ENCODE peak calls at places on chromosomes 11 and 22, in eight cellular contexts. One of them, this sample, is unnamed.

GRCh38 chr11:35945137-35945518 is 1.3 kb downstream of the LDLRAD3 start:
- DNase-seq in cardiac fibroblast: no peak
- DNase-seq in sigmoid colon: no peak
- DNase-seq in pancreas: no peak
- DNase-seq in Peyer's patch: no peak
- DNase-seq in ovary: no peak
- DNase-seq in Jurkat, Clone E6-1: no peak
- DNase-seq in right atrium auricular region: no peak
- DNase-seq in this sample: no peak

GRCh38 chr11:117713676-117714075 is 83.3 kb downstream of the DSCAML1 start:
- DNase-seq in cardiac fibroblast: no peak
- DNase-seq in sigmoid colon: no peak
- DNase-seq in pancreas: no peak
- DNase-seq in Peyer's patch: no peak
- DNase-seq in ovary: no peak
- DNase-seq in Jurkat, Clone E6-1: no peak
- DNase-seq in right atrium auricular region: no peak
- DNase-seq in this sample: no peak

GRCh38 chr11:110147965-110148709 is 54.9 kb downstream of the ZC3H12C start:
- DNase-seq in cardiac fibroblast: peak
- DNase-seq in sigmoid colon: no peak
- DNase-seq in pancreas: no peak
- DNase-seq in Peyer's patch: no peak
- DNase-seq in ovary: no peak
- DNase-seq in Jurkat, Clone E6-1: no peak
- DNase-seq in right atrium auricular region: no peak
- DNase-seq in this sample: peak

GRCh38 chr22:37205046-37205445 is 7.2 kb downstream of the SSTR3 start:
- DNase-seq in cardiac fibroblast: no peak
- DNase-seq in sigmoid colon: no peak
- DNase-seq in pancreas: no peak
- DNase-seq in Peyer's patch: peak
- DNase-seq in ovary: no peak
- DNase-seq in Jurkat, Clone E6-1: no peak
- DNase-seq in right atrium auricular region: no peak
- DNase-seq in this sample: no peak

GRCh38 chr22:31039393-31039792 is 41.7 kb upstream of the SMTN start:
- DNase-seq in cardiac fibroblast: peak
- DNase-seq in sigmoid colon: peak
- DNase-seq in pancreas: no peak
- DNase-seq in Peyer's patch: no peak
- DNase-seq in ovary: peak
- DNase-seq in Jurkat, Clone E6-1: no peak
- DNase-seq in right atrium auricular region: no peak
- DNase-seq in this sample: peak

GRCh38 chr22:45589556-45589955 is 82.1 kb upstream of the ATXN10 start:
- DNase-seq in cardiac fibroblast: no peak
- DNase-seq in sigmoid colon: no peak
- DNase-seq in pancreas: no peak
- DNase-seq in Peyer's patch: no peak
- DNase-seq in ovary: no peak
- DNase-seq in Jurkat, Clone E6-1: no peak
- DNase-seq in right atrium auricular region: no peak
- DNase-seq in this sample: no peak

GRCh38 chr11:13054278-13054677 is 45.2 kb downstream of the RASSF10 start:
- DNase-seq in cardiac fibroblast: peak
- DNase-seq in sigmoid colon: no peak
- DNase-seq in pancreas: no peak
- DNase-seq in Peyer's patch: no peak
- DNase-seq in ovary: no peak
- DNase-seq in Jurkat, Clone E6-1: no peak
- DNase-seq in right atrium auricular region: no peak
- DNase-seq in this sample: peak

GRCh38 chr22:39439170-39439569 is 17.6 kb upstream of the MGAT3 start:
- DNase-seq in cardiac fibroblast: peak
- DNase-seq in sigmoid colon: no peak
- DNase-seq in pancreas: no peak
- DNase-seq in Peyer's patch: no peak
- DNase-seq in ovary: no peak
- DNase-seq in Jurkat, Clone E6-1: no peak
- DNase-seq in right atrium auricular region: no peak
- DNase-seq in this sample: peak

GRCh38 chr22:23120415-23120899 is 21.3 kb downstream of the RSPH14 start:
- DNase-seq in cardiac fibroblast: no peak
- DNase-seq in sigmoid colon: no peak
- DNase-seq in pancreas: no peak
- DNase-seq in Peyer's patch: no peak
- DNase-seq in ovary: no peak
- DNase-seq in Jurkat, Clone E6-1: no peak
- DNase-seq in right atrium auricular region: no peak
- DNase-seq in this sample: no peak

GRCh38 chr11:121967131-121967689 is 148.8 kb downstream of the BLID start:
- DNase-seq in cardiac fibroblast: no peak
- DNase-seq in sigmoid colon: peak
- DNase-seq in pancreas: no peak
- DNase-seq in Peyer's patch: no peak
- DNase-seq in ovary: no peak
- DNase-seq in Jurkat, Clone E6-1: no peak
- DNase-seq in right atrium auricular region: no peak
- DNase-seq in this sample: no peak

GRCh38 chr11:13664351-13664750 is 4.1 kb upstream of the FAR1 start:
- DNase-seq in cardiac fibroblast: no peak
- DNase-seq in sigmoid colon: no peak
- DNase-seq in pancreas: no peak
- DNase-seq in Peyer's patch: no peak
- DNase-seq in ovary: no peak
- DNase-seq in Jurkat, Clone E6-1: no peak
- DNase-seq in right atrium auricular region: no peak
- DNase-seq in this sample: no peak

GRCh38 chr11:44018127-44018521 is 29.7 kb upstream of the ACCSL start:
- DNase-seq in cardiac fibroblast: no peak
- DNase-seq in sigmoid colon: peak
- DNase-seq in pancreas: peak
- DNase-seq in Peyer's patch: no peak
- DNase-seq in ovary: peak
- DNase-seq in Jurkat, Clone E6-1: no peak
- DNase-seq in right atrium auricular region: peak
- DNase-seq in this sample: no peak

GRCh38 chr22:37284807-37285355 is 2.6 kb downstream of the CYTH4 start:
- DNase-seq in cardiac fibroblast: no peak
- DNase-seq in sigmoid colon: peak
- DNase-seq in pancreas: peak
- DNase-seq in Peyer's patch: no peak
- DNase-seq in ovary: no peak
- DNase-seq in Jurkat, Clone E6-1: no peak
- DNase-seq in right atrium auricular region: peak
- DNase-seq in this sample: no peak

GRCh38 chr11:2673871-2674471 is 25.8 kb downstream of the KCNQ1OT1 start:
- DNase-seq in cardiac fibroblast: no peak
- DNase-seq in sigmoid colon: peak
- DNase-seq in pancreas: peak
- DNase-seq in Peyer's patch: no peak
- DNase-seq in ovary: peak
- DNase-seq in Jurkat, Clone E6-1: no peak
- DNase-seq in right atrium auricular region: no peak
- DNase-seq in this sample: no peak

GRCh38 chr11:44654057-44654456 is 72.7 kb upstream of the TSPAN18 start:
- DNase-seq in cardiac fibroblast: no peak
- DNase-seq in sigmoid colon: no peak
- DNase-seq in pancreas: no peak
- DNase-seq in Peyer's patch: no peak
- DNase-seq in ovary: no peak
- DNase-seq in Jurkat, Clone E6-1: no peak
- DNase-seq in right atrium auricular region: peak
- DNase-seq in this sample: no peak

GRCh38 chr22:22810018-22810427 is 77.6 kb upstream of the IGLL5 start:
- DNase-seq in cardiac fibroblast: no peak
- DNase-seq in sigmoid colon: no peak
- DNase-seq in pancreas: no peak
- DNase-seq in Peyer's patch: no peak
- DNase-seq in ovary: peak
- DNase-seq in Jurkat, Clone E6-1: no peak
- DNase-seq in right atrium auricular region: no peak
- DNase-seq in this sample: no peak

GRCh38 chr11:29435421-29435820 is 581.4 kb downstream of the KCNA4 start:
- DNase-seq in cardiac fibroblast: peak
- DNase-seq in sigmoid colon: no peak
- DNase-seq in pancreas: no peak
- DNase-seq in Peyer's patch: no peak
- DNase-seq in ovary: no peak
- DNase-seq in Jurkat, Clone E6-1: no peak
- DNase-seq in right atrium auricular region: no peak
- DNase-seq in this sample: no peak

GRCh38 chr22:20550851-20551744 is 43.7 kb downstream of the MED15 start:
- DNase-seq in cardiac fibroblast: peak
- DNase-seq in sigmoid colon: peak
- DNase-seq in pancreas: no peak
- DNase-seq in Peyer's patch: no peak
- DNase-seq in ovary: peak
- DNase-seq in Jurkat, Clone E6-1: no peak
- DNase-seq in right atrium auricular region: peak
- DNase-seq in this sample: peak
- H3K4me3 ChIP-seq in cardiac fibroblast: peak
- H3K4me3 ChIP-seq in sigmoid colon: peak
- H3K4me3 ChIP-seq in pancreas: no peak
- H3K4me3 ChIP-seq in Peyer's patch: no peak
- H3K4me3 ChIP-seq in ovary: no peak
- H3K4me3 ChIP-seq in Jurkat, Clone E6-1: no peak
- H3K4me3 ChIP-seq in right atrium auricular region: no peak
- H3K4me3 ChIP-seq in this sample: no peak

DNA sequence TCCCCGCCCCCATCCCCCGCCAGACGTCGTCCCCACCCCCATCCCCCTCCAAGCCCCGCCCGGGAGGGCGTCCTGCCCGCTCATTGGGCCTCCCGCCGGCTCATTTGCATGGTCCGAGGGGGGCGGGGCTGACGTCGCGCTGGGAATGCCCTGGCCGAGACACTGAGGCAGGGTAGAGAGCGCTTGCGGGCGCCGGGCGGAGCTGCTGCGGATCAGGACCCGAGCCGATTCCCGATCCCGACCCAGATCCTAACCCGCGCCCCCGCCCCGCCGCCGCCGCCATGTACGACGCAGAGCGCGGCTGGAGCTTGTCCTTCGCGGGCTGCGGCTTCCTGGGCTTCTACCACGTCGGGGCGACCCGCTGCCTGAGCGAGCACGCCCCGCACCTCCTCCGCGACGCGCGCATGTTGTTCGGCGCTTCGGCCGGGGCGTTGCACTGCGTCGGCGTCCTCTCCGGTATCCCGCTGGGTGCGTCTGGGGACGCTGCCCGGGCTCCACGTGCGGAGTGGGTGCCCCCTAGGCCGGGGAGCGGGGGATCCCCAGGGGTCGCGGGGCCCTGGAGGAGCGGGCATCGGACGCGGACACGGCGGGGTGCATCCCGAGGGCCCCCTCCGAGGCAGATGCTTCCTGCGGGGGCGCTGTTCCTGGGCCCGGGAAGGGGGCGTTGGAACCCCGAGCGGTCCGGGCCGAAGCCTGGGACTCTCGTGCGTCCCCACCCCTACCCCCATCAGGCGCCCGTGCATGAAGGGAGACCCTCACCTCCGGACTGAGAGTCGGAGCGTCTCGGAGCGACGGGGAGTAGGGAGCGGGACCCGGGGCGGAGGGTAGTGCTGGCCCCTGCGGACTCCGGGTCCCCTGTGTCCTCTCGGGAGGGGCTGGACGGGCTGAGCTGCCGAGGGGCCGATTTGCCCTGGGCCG is at the start of gene PNPLA3:
- DNase-seq in cardiac fibroblast: peak
- DNase-seq in sigmoid colon: peak
- DNase-seq in pancreas: peak
- DNase-seq in Peyer's patch: peak
- DNase-seq in ovary: peak
- DNase-seq in Jurkat, Clone E6-1: peak
- DNase-seq in right atrium auricular region: peak
- DNase-seq in this sample: peak
- H3K4me3 ChIP-seq in cardiac fibroblast: peak
- H3K4me3 ChIP-seq in sigmoid colon: peak
- H3K4me3 ChIP-seq in pancreas: peak
- H3K4me3 ChIP-seq in Peyer's patch: peak
- H3K4me3 ChIP-seq in ovary: peak
- H3K4me3 ChIP-seq in Jurkat, Clone E6-1: peak
- H3K4me3 ChIP-seq in right atrium auricular region: peak
- H3K4me3 ChIP-seq in this sample: peak

DNA sequence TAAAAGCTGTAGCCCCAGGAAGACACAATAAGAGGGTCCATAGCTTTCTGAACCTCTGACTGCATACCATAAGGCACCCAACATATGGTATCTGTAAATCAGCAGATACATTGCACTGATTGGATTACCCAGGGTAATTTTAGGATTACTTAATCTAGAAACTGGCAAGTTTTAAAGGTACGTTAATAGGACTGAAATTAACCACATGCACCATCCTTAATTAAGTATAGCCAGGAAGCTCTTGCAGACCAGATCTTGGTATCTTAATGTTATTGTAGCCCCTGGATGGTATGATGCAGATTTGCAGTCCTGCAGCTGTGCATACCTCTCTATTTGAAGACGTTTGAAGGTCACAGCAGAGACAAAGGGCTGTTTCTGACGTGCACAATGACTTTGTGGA is 72.8 kb downstream of the ARHGAP42 start:
- DNase-seq in cardiac fibroblast: no peak
- DNase-seq in sigmoid colon: no peak
- DNase-seq in pancreas: no peak
- DNase-seq in Peyer's patch: no peak
- DNase-seq in ovary: no peak
- DNase-seq in Jurkat, Clone E6-1: no peak
- DNase-seq in right atrium auricular region: no peak
- DNase-seq in this sample: no peak
- H3K4me3 ChIP-seq in cardiac fibroblast: no peak
- H3K4me3 ChIP-seq in sigmoid colon: no peak
- H3K4me3 ChIP-seq in pancreas: no peak
- H3K4me3 ChIP-seq in Peyer's patch: no peak
- H3K4me3 ChIP-seq in ovary: no peak
- H3K4me3 ChIP-seq in Jurkat, Clone E6-1: no peak
- H3K4me3 ChIP-seq in right atrium auricular region: no peak
- H3K4me3 ChIP-seq in this sample: no peak

GRCh38 chr11:57560146-57560545 is 7.3 kb downstream of the UBE2L6 start:
- DNase-seq in cardiac fibroblast: no peak
- DNase-seq in sigmoid colon: no peak
- DNase-seq in pancreas: no peak
- DNase-seq in Peyer's patch: no peak
- DNase-seq in ovary: peak
- DNase-seq in Jurkat, Clone E6-1: no peak
- DNase-seq in right atrium auricular region: no peak
- DNase-seq in this sample: no peak
- H3K4me3 ChIP-seq in cardiac fibroblast: no peak
- H3K4me3 ChIP-seq in sigmoid colon: no peak
- H3K4me3 ChIP-seq in pancreas: no peak
- H3K4me3 ChIP-seq in Peyer's patch: no peak
- H3K4me3 ChIP-seq in ovary: no peak
- H3K4me3 ChIP-seq in Jurkat, Clone E6-1: no peak
- H3K4me3 ChIP-seq in right atrium auricular region: no peak
- H3K4me3 ChIP-seq in this sample: no peak

GRCh38 chr11:80083561-80083960 is 642.7 kb upstream of the TENM4 start:
- DNase-seq in cardiac fibroblast: no peak
- DNase-seq in sigmoid colon: no peak
- DNase-seq in pancreas: no peak
- DNase-seq in Peyer's patch: no peak
- DNase-seq in ovary: no peak
- DNase-seq in Jurkat, Clone E6-1: no peak
- DNase-seq in right atrium auricular region: no peak
- DNase-seq in this sample: no peak
- H3K4me3 ChIP-seq in cardiac fibroblast: no peak
- H3K4me3 ChIP-seq in sigmoid colon: no peak
- H3K4me3 ChIP-seq in pancreas: no peak
- H3K4me3 ChIP-seq in Peyer's patch: no peak
- H3K4me3 ChIP-seq in ovary: no peak
- H3K4me3 ChIP-seq in Jurkat, Clone E6-1: no peak
- H3K4me3 ChIP-seq in right atrium auricular region: no peak
- H3K4me3 ChIP-seq in this sample: no peak

GRCh38 chr11:86671386-86672006 is 920 bp downstream of the ME3 start:
- DNase-seq in cardiac fibroblast: peak
- DNase-seq in sigmoid colon: peak
- DNase-seq in pancreas: peak
- DNase-seq in Peyer's patch: peak
- DNase-seq in ovary: peak
- DNase-seq in Jurkat, Clone E6-1: no peak
- DNase-seq in right atrium auricular region: peak
- DNase-seq in this sample: peak
- H3K4me3 ChIP-seq in cardiac fibroblast: peak
- H3K4me3 ChIP-seq in sigmoid colon: peak
- H3K4me3 ChIP-seq in pancreas: peak
- H3K4me3 ChIP-seq in Peyer's patch: peak
- H3K4me3 ChIP-seq in ovary: peak
- H3K4me3 ChIP-seq in Jurkat, Clone E6-1: no peak
- H3K4me3 ChIP-seq in right atrium auricular region: peak
- H3K4me3 ChIP-seq in this sample: peak